ENCODE peak calls at places on chromosomes 4 and X, in five cellular contexts. One of them, this sample, is unnamed.

GRCh38 chr4:48254381-48255072 is 15.1 kb downstream of the TEC start:
- DNase-seq in dorsolateral prefrontal cortex: no peak
- DNase-seq in heart left ventricle: peak
- DNase-seq in nephron progenitor cell: no peak
- DNase-seq in NB4: no peak
- DNase-seq in this sample: no peak

GRCh38 chr4:41178372-41179085 is 35.8 kb downstream of the APBB2 start:
- DNase-seq in heart left ventricle: no peak
- DNase-seq in NB4: no peak
- DNase-seq in nephron progenitor cell: no peak
- DNase-seq in dorsolateral prefrontal cortex: no peak
- DNase-seq in this sample: no peak

GRCh38 chr4:11428161-11428700 is 463 bp downstream of the HS3ST1 start:
- DNase-seq in nephron progenitor cell: peak
- DNase-seq in NB4: no peak
- DNase-seq in heart left ventricle: no peak
- DNase-seq in dorsolateral prefrontal cortex: peak
- DNase-seq in this sample: no peak

GRCh38 chr4:104591505-104591904 is 96.8 kb upstream of the CXXC4 start:
- DNase-seq in nephron progenitor cell: peak
- DNase-seq in heart left ventricle: peak
- DNase-seq in dorsolateral prefrontal cortex: no peak
- DNase-seq in NB4: no peak
- DNase-seq in this sample: no peak

GRCh38 chr4:34633216-34633615 is 1611.1 kb downstream of the ARAP2 start:
- DNase-seq in NB4: no peak
- DNase-seq in dorsolateral prefrontal cortex: no peak
- DNase-seq in nephron progenitor cell: no peak
- DNase-seq in heart left ventricle: no peak
- DNase-seq in this sample: no peak

GRCh38 chrX:134173541-134174272 is 63.3 kb upstream of the CCDC160 start:
- DNase-seq in heart left ventricle: no peak
- DNase-seq in NB4: no peak
- DNase-seq in dorsolateral prefrontal cortex: no peak
- DNase-seq in nephron progenitor cell: peak
- DNase-seq in this sample: no peak

GRCh38 chr4:99863804-99864203 is 30.4 kb downstream of the LAMTOR3 start:
- DNase-seq in nephron progenitor cell: no peak
- DNase-seq in heart left ventricle: no peak
- DNase-seq in dorsolateral prefrontal cortex: no peak
- DNase-seq in NB4: no peak
- DNase-seq in this sample: no peak

GRCh38 chr4:26032572-26033320 is 118.7 kb downstream of the SMIM20 start:
- DNase-seq in NB4: no peak
- DNase-seq in dorsolateral prefrontal cortex: no peak
- DNase-seq in heart left ventricle: no peak
- DNase-seq in nephron progenitor cell: no peak
- DNase-seq in this sample: no peak

GRCh38 chr4:48409203-48409602 is 67.9 kb downstream of the SLAIN2 start:
- DNase-seq in dorsolateral prefrontal cortex: no peak
- DNase-seq in heart left ventricle: no peak
- DNase-seq in NB4: no peak
- DNase-seq in nephron progenitor cell: no peak
- DNase-seq in this sample: no peak

GRCh38 chr4:145954924-145955339 is 16.3 kb upstream of the ZNF827 start:
- DNase-seq in dorsolateral prefrontal cortex: no peak
- DNase-seq in nephron progenitor cell: no peak
- DNase-seq in heart left ventricle: no peak
- DNase-seq in NB4: peak
- DNase-seq in this sample: no peak

GRCh38 chrX:65643046-65643785 is 24.2 kb upstream of the MSN start:
- DNase-seq in NB4: no peak
- DNase-seq in nephron progenitor cell: no peak
- DNase-seq in heart left ventricle: no peak
- DNase-seq in dorsolateral prefrontal cortex: no peak
- DNase-seq in this sample: no peak

GRCh38 chr4:130125468-130125867 is 1029.5 kb downstream of the C4orf33 start:
- DNase-seq in nephron progenitor cell: no peak
- DNase-seq in dorsolateral prefrontal cortex: no peak
- DNase-seq in NB4: no peak
- DNase-seq in heart left ventricle: no peak
- DNase-seq in this sample: no peak

GRCh38 chrX:110194977-110195376 is 122.9 kb downstream of the AMMECR1 start:
- DNase-seq in NB4: no peak
- DNase-seq in dorsolateral prefrontal cortex: no peak
- DNase-seq in nephron progenitor cell: no peak
- DNase-seq in heart left ventricle: no peak
- DNase-seq in this sample: no peak

GRCh38 chrX:130085551-130085986 is 24.7 kb downstream of the ELF4 start:
- DNase-seq in heart left ventricle: no peak
- DNase-seq in NB4: peak
- DNase-seq in nephron progenitor cell: no peak
- DNase-seq in dorsolateral prefrontal cortex: no peak
- DNase-seq in this sample: no peak

GRCh38 chr4:168541608-168541953 is 44.7 kb downstream of the PALLD start:
- DNase-seq in NB4: no peak
- DNase-seq in dorsolateral prefrontal cortex: no peak
- DNase-seq in heart left ventricle: no peak
- DNase-seq in nephron progenitor cell: no peak
- DNase-seq in this sample: no peak

DNA sequence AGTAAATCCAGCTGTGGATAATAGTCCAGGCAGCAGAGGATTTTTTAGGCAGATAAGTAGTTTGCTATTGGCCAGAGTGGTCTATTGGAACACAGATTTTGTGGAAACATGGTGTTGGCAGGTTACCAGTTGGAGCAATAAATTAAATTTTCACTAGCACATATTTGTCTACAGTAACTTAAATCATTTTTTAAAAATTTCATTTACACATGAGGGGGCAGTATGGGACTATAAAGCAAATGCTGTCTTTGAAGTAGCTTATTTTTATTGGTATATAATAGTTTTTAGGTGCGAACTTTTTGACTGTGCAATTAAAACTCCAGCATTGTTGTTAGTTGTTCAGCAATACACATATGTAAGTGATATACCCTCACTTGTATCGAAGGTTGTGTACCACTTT is 289.8 kb downstream of the ARHGAP10 start:
- DNase-seq in dorsolateral prefrontal cortex: no peak
- DNase-seq in NB4: no peak
- DNase-seq in heart left ventricle: no peak
- DNase-seq in nephron progenitor cell: no peak
- DNase-seq in this sample: no peak
- TF ChIP-seq CTCF in dorsolateral prefrontal cortex: peak
- TF ChIP-seq CTCF in NB4: no peak
- TF ChIP-seq CTCF in heart left ventricle: peak
- TF ChIP-seq CTCF in nephron progenitor cell: no peak
- TF ChIP-seq CTCF in this sample: no peak

GRCh38 chrX:40496728-40497127 is 84.0 kb upstream of the ATP6AP2 start:
- DNase-seq in NB4: no peak
- DNase-seq in dorsolateral prefrontal cortex: no peak
- DNase-seq in nephron progenitor cell: no peak
- DNase-seq in heart left ventricle: peak
- DNase-seq in this sample: no peak
- TF ChIP-seq CTCF in NB4: no peak
- TF ChIP-seq CTCF in dorsolateral prefrontal cortex: peak
- TF ChIP-seq CTCF in nephron progenitor cell: no peak
- TF ChIP-seq CTCF in heart left ventricle: no peak
- TF ChIP-seq CTCF in this sample: peak

GRCh38 chrX:103488794-103489193 is 30.5 kb downstream of the RAB40A start:
- DNase-seq in dorsolateral prefrontal cortex: no peak
- DNase-seq in nephron progenitor cell: no peak
- DNase-seq in heart left ventricle: no peak
- DNase-seq in NB4: no peak
- DNase-seq in this sample: no peak

GRCh38 chrX:103483720-103484119 is 35.6 kb downstream of the RAB40A start:
- DNase-seq in heart left ventricle: no peak
- DNase-seq in dorsolateral prefrontal cortex: no peak
- DNase-seq in nephron progenitor cell: no peak
- DNase-seq in NB4: no peak
- DNase-seq in this sample: no peak

GRCh38 chrX:103488332-103488731 is 31.0 kb downstream of the RAB40A start:
- DNase-seq in NB4: peak
- DNase-seq in heart left ventricle: no peak
- DNase-seq in nephron progenitor cell: no peak
- DNase-seq in dorsolateral prefrontal cortex: no peak
- DNase-seq in this sample: no peak
- TF ChIP-seq CTCF in NB4: peak
- TF ChIP-seq CTCF in heart left ventricle: peak
- TF ChIP-seq CTCF in nephron progenitor cell: peak
- TF ChIP-seq CTCF in dorsolateral prefrontal cortex: peak
- TF ChIP-seq CTCF in this sample: peak

GRCh38 chr4:182808673-182809416 is 108.3 kb downstream of the DCTD start:
- DNase-seq in NB4: peak
- DNase-seq in nephron progenitor cell: no peak
- DNase-seq in dorsolateral prefrontal cortex: no peak
- DNase-seq in heart left ventricle: no peak
- DNase-seq in this sample: no peak

GRCh38 chr4:182810103-182810605 is 107.0 kb downstream of the DCTD start:
- DNase-seq in dorsolateral prefrontal cortex: no peak
- DNase-seq in heart left ventricle: no peak
- DNase-seq in nephron progenitor cell: no peak
- DNase-seq in NB4: no peak
- DNase-seq in this sample: no peak

GRCh38 chr4:182807841-182808548 is 109.2 kb downstream of the DCTD start:
- DNase-seq in NB4: no peak
- DNase-seq in nephron progenitor cell: no peak
- DNase-seq in heart left ventricle: no peak
- DNase-seq in dorsolateral prefrontal cortex: no peak
- DNase-seq in this sample: no peak

GRCh38 chr4:182807346-182807745 is 109.8 kb downstream of the DCTD start:
- DNase-seq in nephron progenitor cell: no peak
- DNase-seq in heart left ventricle: no peak
- DNase-seq in dorsolateral prefrontal cortex: no peak
- DNase-seq in NB4: no peak
- DNase-seq in this sample: no peak

GRCh38 chr4:182809417-182810102 is 107.6 kb downstream of the DCTD start:
- DNase-seq in NB4: peak
- DNase-seq in heart left ventricle: no peak
- DNase-seq in dorsolateral prefrontal cortex: no peak
- DNase-seq in nephron progenitor cell: no peak
- DNase-seq in this sample: no peak
- TF ChIP-seq CTCF in NB4: no peak
- TF ChIP-seq CTCF in heart left ventricle: no peak
- TF ChIP-seq CTCF in dorsolateral prefrontal cortex: no peak
- TF ChIP-seq CTCF in nephron progenitor cell: no peak
- TF ChIP-seq CTCF in this sample: peak

GRCh38 chrX:131802836-131803626 is 220.1 kb upstream of the STK26 start:
- DNase-seq in heart left ventricle: peak
- DNase-seq in nephron progenitor cell: no peak
- DNase-seq in dorsolateral prefrontal cortex: peak
- DNase-seq in NB4: peak
- DNase-seq in this sample: peak
- TF ChIP-seq CTCF in heart left ventricle: peak
- TF ChIP-seq CTCF in nephron progenitor cell: no peak
- TF ChIP-seq CTCF in dorsolateral prefrontal cortex: no peak
- TF ChIP-seq CTCF in NB4: peak
- TF ChIP-seq CTCF in this sample: peak

GRCh38 chr4:118213101-118213500 is 139.7 kb downstream of the PRSS12 start:
- DNase-seq in dorsolateral prefrontal cortex: peak
- DNase-seq in heart left ventricle: no peak
- DNase-seq in NB4: no peak
- DNase-seq in nephron progenitor cell: no peak
- DNase-seq in this sample: no peak
- TF ChIP-seq CTCF in dorsolateral prefrontal cortex: no peak
- TF ChIP-seq CTCF in heart left ventricle: no peak
- TF ChIP-seq CTCF in NB4: no peak
- TF ChIP-seq CTCF in nephron progenitor cell: no peak
- TF ChIP-seq CTCF in this sample: no peak

DNA sequence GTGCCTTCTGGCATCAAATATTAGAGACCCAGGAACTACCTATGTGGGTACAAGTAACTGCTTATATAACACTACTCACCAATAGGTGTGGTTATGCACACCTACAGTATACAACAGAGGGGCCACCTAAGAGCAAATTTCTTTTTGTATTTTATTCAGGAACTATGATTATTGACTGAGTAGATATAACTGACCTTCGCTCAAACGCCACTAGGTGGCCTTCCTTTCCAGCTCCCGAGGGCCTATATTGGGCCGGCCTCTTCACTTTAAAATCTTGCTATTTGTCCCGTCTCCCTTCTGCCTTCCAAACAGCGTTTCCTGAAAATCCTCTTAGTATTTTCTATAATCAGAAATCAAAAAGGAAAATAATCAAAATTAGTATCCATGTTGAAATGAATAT is 19.9 kb upstream of the PABPC5 start:
- DNase-seq in heart left ventricle: no peak
- DNase-seq in NB4: peak
- DNase-seq in nephron progenitor cell: peak
- DNase-seq in dorsolateral prefrontal cortex: no peak
- DNase-seq in this sample: no peak
- TF ChIP-seq CTCF in heart left ventricle: no peak
- TF ChIP-seq CTCF in NB4: peak
- TF ChIP-seq CTCF in nephron progenitor cell: peak
- TF ChIP-seq CTCF in dorsolateral prefrontal cortex: peak
- TF ChIP-seq CTCF in this sample: peak

GRCh38 chr4:83440899-83441298 is 14.7 kb downstream of the HELQ start:
- DNase-seq in heart left ventricle: no peak
- DNase-seq in NB4: no peak
- DNase-seq in dorsolateral prefrontal cortex: no peak
- DNase-seq in nephron progenitor cell: no peak
- DNase-seq in this sample: no peak
- TF ChIP-seq CTCF in heart left ventricle: no peak
- TF ChIP-seq CTCF in NB4: no peak
- TF ChIP-seq CTCF in dorsolateral prefrontal cortex: no peak
- TF ChIP-seq CTCF in nephron progenitor cell: no peak
- TF ChIP-seq CTCF in this sample: no peak

This sample was measured in osteocyte.